ENCODE peak calls at places on chromosomes 13 and 19, in six cellular contexts. F is K562, H is A549, G is HepG2, E is endothelial cell of umbilical vein, P is GM12878. L is an unnamed sample.

GRCh38 chr19:8515317-8515716 is 1.4 kb upstream of the ZNF414 start:
- DNase-seq in F (no peak), H (no peak), G (no peak), E (no peak), P (no peak), L (peak)

GRCh38 chr13:68125087-68125480 is 894.9 kb upstream of the PCDH9 start:
- DNase-seq in F (no peak), H (no peak), G (no peak), E (no peak), P (no peak), L (no peak)

GRCh38 chr19:12783849-12784393 is 7.4 kb upstream of the JUNB start:
- DNase-seq in F (peak), H (peak), G (peak), E (no peak), P (no peak), L (peak)

GRCh38 chr13:112073245-112074138 is 6.5 kb downstream of the SOX1 start:
- DNase-seq in F (no peak), H (no peak), G (no peak), E (no peak), P (no peak), L (no peak)

GRCh38 chr19:3115411-3115810 is 20.4 kb upstream of the GNA15 start:
- DNase-seq in F (no peak), H (no peak), G (no peak), E (no peak), P (no peak), L (no peak)

GRCh38 chr13:75635621-75636338 is at the start of gene LMO7:
- DNase-seq in F (peak), H (peak), G (peak), E (peak), P (no peak), L (peak)

GRCh38 chr13:64793131-64793530 is 2437.0 kb downstream of the PCDH9 start:
- DNase-seq in F (no peak), H (no peak), G (no peak), E (no peak), P (no peak), L (no peak)

GRCh38 chr13:112531263-112531794 is 56.6 kb downstream of the TUBGCP3 start:
- DNase-seq in F (no peak), H (no peak), G (no peak), E (no peak), P (no peak), L (no peak)

GRCh38 chr13:51636349-51636890 is 52.2 kb downstream of the WDFY2 start:
- DNase-seq in F (no peak), H (peak), G (peak), E (peak), P (no peak), L (no peak)

GRCh38 chr19:3573162-3573857 is 566 bp downstream of the HMG20B start:
- DNase-seq in F (no peak), H (no peak), G (no peak), E (no peak), P (no peak), L (no peak)

GRCh38 chr19:2727640-2727944 is 6.4 kb upstream of the DIRAS1 start:
- DNase-seq in F (no peak), H (no peak), G (no peak), E (no peak), P (no peak), L (no peak)

GRCh38 chr19:55489711-55490477 is 1.7 kb downstream of the SSC5D start:
- DNase-seq in F (no peak), H (no peak), G (no peak), E (no peak), P (no peak), L (no peak)

GRCh38 chr13:66218583-66218982 is 1011.6 kb downstream of the PCDH9 start:
- DNase-seq in F (no peak), H (no peak), G (no peak), E (no peak), P (no peak), L (no peak)

GRCh38 chr19:10730932-10731331 is 13.1 kb downstream of the DNM2 start:
- DNase-seq in F (no peak), H (no peak), G (no peak), E (no peak), P (no peak), L (no peak)

GRCh38 chr13:75180805-75181455 is 301.0 kb downstream of the TBC1D4 start:
- DNase-seq in F (no peak), H (peak), G (no peak), E (peak), P (no peak), L (no peak)

GRCh38 chr13:107373551-107373950 is 805.6 kb upstream of the ARGLU1 start:
- DNase-seq in F (no peak), H (no peak), G (no peak), E (peak), P (no peak), L (peak)

GRCh38 chr13:114061746-114062145 is 70.7 kb downstream of the RASA3 start:
- DNase-seq in F (no peak), H (no peak), G (no peak), E (no peak), P (no peak), L (no peak)

GRCh38 chr13:43303040-43303729 is 279.8 kb downstream of the DNAJC15 start:
- DNase-seq in F (no peak), H (peak), G (peak), E (peak), P (no peak), L (peak)

GRCh38 chr13:36712785-36713184 is 39.0 kb downstream of the SERTM1 start:
- DNase-seq in F (no peak), H (no peak), G (no peak), E (no peak), P (no peak), L (peak)

GRCh38 chr13:33543631-33544030 is 258.1 kb upstream of the STARD13 start:
- DNase-seq in F (no peak), H (no peak), G (no peak), E (peak), P (no peak), L (peak)

GRCh38 chr19:33778089-33778791 is 18.4 kb upstream of the KCTD15 start:
- DNase-seq in F (peak), H (peak), G (peak), E (peak), P (peak), L (peak)

GRCh38 chr19:49473868-49474544 is at the start of gene FLT3LG:
- DNase-seq in F (peak), H (peak), G (peak), E (peak), P (no peak), L (peak)

GRCh38 chr13:68232351-68233130 is 1002.4 kb upstream of the PCDH9 start:
- DNase-seq in F (no peak), H (no peak), G (no peak), E (no peak), P (no peak), L (no peak)

GRCh38 chr13:67223742-67224141 is 6.4 kb downstream of the PCDH9 start:
- DNase-seq in F (no peak), H (no peak), G (no peak), E (no peak), P (no peak), L (no peak)

GRCh38 chr19:48489608-48490216 is 20.5 kb downstream of the CYTH2 start:
- DNase-seq in F (peak), H (peak), G (peak), E (peak), P (no peak), L (peak)

GRCh38 chr13:112693831-112694497 is 4.1 kb downstream of the ATP11A start:
- DNase-seq in F (no peak), H (no peak), G (no peak), E (peak), P (no peak), L (peak)

GRCh38 chr13:112256716-112257497 is 119.2 kb upstream of the SPACA7 start:
- DNase-seq in F (no peak), H (no peak), G (no peak), E (no peak), P (no peak), L (no peak)

GRCh38 chr19:17283504-17283996 is 1.8 kb downstream of the ANKLE1 start:
- DNase-seq in F (no peak), H (no peak), G (no peak), E (no peak), P (no peak), L (no peak)

GRCh38 chr19:5567360-5567970 is at the start of gene TINCR:
- DNase-seq in F (no peak), H (no peak), G (no peak), E (no peak), P (no peak), L (no peak)

GRCh38 chr19:48554385-48555091 is 2.6 kb downstream of the SULT2B1 start:
- DNase-seq in F (peak), H (peak), G (peak), E (no peak), P (no peak), L (peak)

GRCh38 chr19:42386974-42387707 is 3.0 kb downstream of the CNFN start:
- DNase-seq in F (peak), H (peak), G (peak), E (peak), P (no peak), L (peak)
- TF ChIP-seq CTCF in F (peak), H (peak), G (peak), E (peak), P (peak), L (peak)

GRCh38 chr13:30638301-30638700 is 20.6 kb downstream of the USPL1 start:
- DNase-seq in F (no peak), H (no peak), G (no peak), E (no peak), P (no peak), L (no peak)
- TF ChIP-seq MYC in F (no peak), H (no peak), G (no peak), E (no peak), P (no peak), L (no peak)

GRCh38 chr19:15456441-15456840 is 6.7 kb upstream of the WIZ start:
- DNase-seq in F (no peak), H (no peak), G (no peak), E (no peak), P (no peak), L (no peak)
- TF ChIP-seq POLR2A in F (no peak), H (no peak), G (no peak), E (no peak), P (no peak), L (no peak)

DNA sequence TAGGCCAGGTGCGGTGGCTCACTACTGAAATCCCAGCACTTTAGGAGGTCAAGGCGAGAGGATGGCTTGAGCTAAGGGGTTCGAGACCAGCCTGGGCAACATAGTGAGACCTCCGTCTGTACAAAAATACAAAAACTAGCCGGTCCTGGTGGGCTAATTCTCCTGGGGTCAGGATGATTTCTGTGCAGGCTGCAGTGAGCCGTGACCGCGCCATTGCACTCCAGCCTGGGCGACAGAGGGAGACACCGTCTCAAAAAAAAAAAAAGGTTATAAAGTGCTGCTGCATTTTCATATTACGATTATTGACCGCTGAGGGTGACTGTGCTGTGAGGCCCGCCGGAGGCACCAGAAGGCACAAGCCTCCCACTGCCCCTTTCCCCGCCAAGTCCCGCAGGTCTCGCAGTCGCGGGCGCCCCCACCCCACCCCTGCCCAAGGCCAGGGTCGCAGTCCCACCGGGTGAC is 477 bp upstream of the PLEKHF1 start:
- DNase-seq in F (no peak), H (no peak), G (no peak), E (no peak), P (no peak), L (no peak)
- TF ChIP-seq CTCF in F (no peak), H (peak), G (peak), E (no peak), P (no peak), L (no peak)

DNA sequence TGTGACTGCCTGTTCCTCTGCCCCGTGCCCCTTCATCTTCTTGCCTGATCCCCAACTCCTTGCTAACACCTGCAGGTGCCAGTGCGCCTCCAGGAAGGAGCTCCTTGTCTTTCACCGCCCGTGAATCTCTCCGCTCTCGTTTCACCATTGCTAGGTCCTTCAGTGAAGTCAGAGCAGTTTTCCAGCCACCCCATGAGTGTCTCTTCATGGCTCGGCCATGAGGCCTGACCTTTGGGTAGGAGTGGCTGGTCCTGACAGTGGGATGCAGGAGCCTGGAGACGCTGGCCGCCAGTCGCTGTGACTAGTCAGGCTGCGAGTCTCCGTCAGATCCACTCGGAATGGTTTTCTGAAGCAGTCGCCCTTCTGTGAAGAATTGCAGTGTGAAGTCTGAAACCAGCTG is 43.8 kb downstream of the ING1 start:
- DNase-seq in F (no peak), H (no peak), G (no peak), E (no peak), P (no peak), L (no peak)
- TF ChIP-seq MYC in F (no peak), H (no peak), G (no peak), E (no peak), P (no peak), L (no peak)

GRCh38 chr19:18596752-18597157 is 8.2 kb downstream of the REX1BD start:
- DNase-seq in F (peak), H (peak), G (peak), E (peak), P (no peak), L (peak)
- TF ChIP-seq POLR2A in F (no peak), H (no peak), G (no peak), E (no peak), P (no peak), L (no peak)

GRCh38 chr13:102863590-102863989 is 17.8 kb downstream of the ERCC5 start:
- DNase-seq in F (no peak), H (no peak), G (no peak), E (no peak), P (no peak), L (no peak)
- TF ChIP-seq CTCF in F (no peak), H (no peak), G (no peak), E (no peak), P (no peak), L (no peak)

GRCh38 chr13:102128216-102128800 is 273.5 kb downstream of the FGF14 start:
- DNase-seq in F (no peak), H (no peak), G (no peak), E (no peak), P (no peak), L (peak)

GRCh38 chr13:102136735-102137296 is 265.0 kb downstream of the FGF14 start:
- DNase-seq in F (no peak), H (no peak), G (no peak), E (no peak), P (no peak), L (no peak)

GRCh38 chr13:102131246-102131645 is 270.6 kb downstream of the FGF14 start:
- DNase-seq in F (no peak), H (no peak), G (no peak), E (no peak), P (no peak), L (no peak)

GRCh38 chr13:102127153-102127552 is 274.7 kb downstream of the FGF14 start:
- DNase-seq in F (no peak), H (no peak), G (no peak), E (no peak), P (no peak), L (no peak)

DNA sequence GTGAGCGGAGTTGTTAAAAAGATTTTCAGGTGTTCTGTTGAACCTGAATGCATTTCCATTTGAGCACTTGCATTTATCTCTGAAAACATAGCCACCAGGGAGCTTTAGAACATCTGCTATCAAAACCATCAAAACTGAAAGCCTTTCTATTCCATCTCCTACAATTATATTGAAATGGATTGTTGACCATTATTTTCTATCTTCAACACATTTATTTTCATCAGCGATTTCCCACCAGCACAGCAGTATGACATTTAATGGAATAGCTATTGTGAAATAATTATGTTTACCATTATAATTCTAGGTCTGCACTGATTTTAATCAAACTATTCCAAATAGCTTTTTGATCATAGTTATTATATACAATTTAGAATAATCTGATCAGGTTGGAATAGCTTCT is 269.0 kb downstream of the FGF14 start:
- DNase-seq in F (no peak), H (no peak), G (no peak), E (no peak), P (no peak), L (no peak)
- TF ChIP-seq MYC in F (no peak), H (no peak), G (no peak), E (no peak), P (no peak), L (no peak)

GRCh38 chr19:37313335-37313627 is 57.6 kb upstream of the ZNF527 start:
- DNase-seq in F (no peak), H (no peak), G (no peak), E (no peak), P (no peak), L (no peak)

GRCh38 chr19:37317403-37318209 is 53.3 kb upstream of the ZNF527 start:
- DNase-seq in F (peak), H (peak), G (peak), E (peak), P (peak), L (peak)
- TF ChIP-seq POLR2A in F (no peak), H (peak), G (peak), E (peak), P (peak), L (peak)

GRCh38 chr19:57611113-57611512 is 2.9 kb upstream of the ZNF134 start:
- DNase-seq in F (no peak), H (no peak), G (no peak), E (no peak), P (no peak), L (no peak)

GRCh38 chr19:57615346-57615745 is 1.3 kb downstream of the ZNF134 start:
- DNase-seq in F (no peak), H (no peak), G (no peak), E (no peak), P (no peak), L (no peak)

DNA sequence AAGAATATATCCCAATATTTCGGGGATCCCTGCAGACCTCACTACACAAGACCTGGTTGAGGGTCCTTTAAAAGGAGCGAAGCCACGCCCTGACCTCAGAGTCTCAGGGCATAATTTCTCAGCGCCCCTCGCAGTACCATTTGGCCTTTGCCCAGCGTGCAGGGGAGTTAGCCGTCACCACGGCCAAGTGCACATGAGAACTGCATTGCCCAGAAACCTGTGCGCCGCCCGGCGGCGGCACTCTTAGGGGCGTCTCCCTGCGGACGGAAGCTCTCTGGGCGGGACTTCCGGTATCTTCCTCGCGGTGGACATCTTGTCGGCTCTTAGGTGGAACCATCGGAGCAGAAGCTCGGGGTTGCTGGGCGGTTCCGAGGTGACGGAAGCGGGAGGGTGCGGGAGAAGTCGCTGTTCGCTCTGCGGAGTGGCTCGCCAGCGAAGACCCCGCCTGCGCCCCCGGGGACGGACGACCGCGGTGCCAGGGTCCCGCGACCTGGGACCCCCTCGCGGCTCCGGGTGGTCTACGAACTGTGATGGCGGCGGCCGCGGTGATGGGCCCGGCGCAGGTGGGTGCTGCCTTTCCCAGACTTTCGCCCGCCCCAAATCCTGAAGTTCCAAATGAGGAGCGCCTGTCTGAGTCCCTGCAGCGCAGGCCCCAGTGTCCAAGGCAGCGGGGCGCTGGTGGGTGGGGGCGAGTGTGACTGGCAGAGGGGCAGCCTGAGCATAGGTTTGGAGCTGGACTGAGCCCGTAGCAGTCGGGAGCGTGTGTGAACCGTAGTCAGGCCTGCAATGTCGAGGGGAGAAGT is at the start of gene ZNF134:
- DNase-seq in F (peak), H (peak), G (peak), E (peak), P (peak), L (peak)
- TF ChIP-seq CTCF in F (no peak), H (no peak), G (peak), E (peak), P (peak), L (no peak)

L was measured in NB4.